ENCODE peak calls at places on chromosomes 7 and 10, in nine cellular contexts. V, Y, Z, K, C, O, J, X and G are unnamed samples.

GRCh38 chr7:25861704-25862253 is 290.2 kb upstream of the NFE2L3 start:
- DNase-seq in V (no peak), Y (no peak), Z (no peak), K (no peak), C (no peak), O (no peak), J (no peak), X (no peak), G (no peak)

GRCh38 chr7:102125127-102125561 is 161.5 kb upstream of the SH2B2 start:
- DNase-seq in V (no peak), Y (no peak), Z (peak), K (no peak), C (peak), O (peak), J (peak), X (peak), G (peak)

GRCh38 chr10:361203-362135 is 226.2 kb downstream of the ZMYND11 start:
- DNase-seq in V (no peak), Y (no peak), Z (no peak), K (no peak), C (no peak), O (peak), J (no peak), X (no peak), G (no peak)

GRCh38 chr7:105149827-105150226 is 135.8 kb downstream of the KMT2E start:
- DNase-seq in V (no peak), Y (no peak), Z (no peak), K (no peak), C (no peak), O (no peak), J (peak), X (peak), G (no peak)

GRCh38 chr10:28853195-28853594 is 175.9 kb downstream of the BAMBI start:
- DNase-seq in V (no peak), Y (no peak), Z (no peak), K (no peak), C (no peak), O (no peak), J (no peak), X (no peak), G (peak)

GRCh38 chr7:9280088-9280487 is 846.7 kb downstream of the NXPH1 start:
- DNase-seq in V (no peak), Y (no peak), Z (no peak), K (no peak), C (no peak), O (no peak), J (no peak), X (no peak), G (no peak)

GRCh38 chr7:2927592-2927991 is 83.5 kb upstream of the GNA12 start:
- DNase-seq in V (no peak), Y (no peak), Z (no peak), K (no peak), C (no peak), O (no peak), J (no peak), X (no peak), G (peak)

GRCh38 chr10:29806350-29806788 is 171.6 kb upstream of the SVIL start:
- DNase-seq in V (no peak), Y (no peak), Z (no peak), K (no peak), C (no peak), O (no peak), J (peak), X (peak), G (no peak)

GRCh38 chr7:20330797-20331230 is at the start of gene ITGB8:
- DNase-seq in V (peak), Y (no peak), Z (no peak), K (no peak), C (no peak), O (no peak), J (peak), X (no peak), G (peak)